ENCODE peak calls at places on chromosomes 7 and 10, in four cellular contexts. V, T, G and D are unnamed samples.

GRCh38 chr7:34165927-34166550 is 260.7 kb downstream of the BMPER start:
- DNase-seq in G (peak; percentile 70), V (no peak), T (peak; percentile 10), D (no peak)

GRCh38 chr7:19368540-19368939 is 223.3 kb upstream of the FERD3L start:
- DNase-seq in T (no peak), G (no peak), V (no peak), D (no peak)

GRCh38 chr10:99358101-99358500 is 28.9 kb downstream of the CNNM1 start:
- DNase-seq in T (no peak), V (no peak), G (no peak), D (no peak)

GRCh38 chr10:115402690-115403089 is 309.5 kb downstream of the ATRNL1 start:
- DNase-seq in V (no peak), T (no peak), G (peak; percentile 73), D (no peak)

GRCh38 chr7:39098506-39098905 is 120.8 kb downstream of the POU6F2 start:
- DNase-seq in G (no peak), T (no peak), V (no peak), D (no peak)

GRCh38 chr10:48245977-48246376 is 28.5 kb downstream of the FRMPD2 start:
- DNase-seq in G (no peak), T (no peak), V (no peak), D (no peak)

GRCh38 chr10:73628405-73628804 is 12.9 kb downstream of the MYOZ1 start:
- DNase-seq in T (no peak), V (no peak), G (no peak), D (peak; percentile 15)

GRCh38 chr10:71382757-71383156 is 14.0 kb upstream of the CDH23 start:
- DNase-seq in V (no peak), T (no peak), G (no peak), D (no peak)

GRCh38 chr7:155782466-155782865 is 29.8 kb downstream of the SHH start:
- DNase-seq in V (no peak), G (no peak), T (no peak), D (no peak)

GRCh38 chr10:71719464-71720303 is at the start of gene C10orf105:
- DNase-seq in G (no peak), V (no peak), T (no peak), D (no peak)

GRCh38 chr7:74412061-74412460 is 41.6 kb upstream of the GTF2IRD1 start:
- DNase-seq in V (no peak), T (no peak), G (no peak), D (no peak)

GRCh38 chr10:50506861-50507573 is 116.7 kb downstream of the SGMS1 start:
- DNase-seq in V (no peak), G (no peak), T (no peak), D (no peak)

GRCh38 chr10:1217661-1218060 is 161.5 kb downstream of the WDR37 start:
- DNase-seq in T (no peak), V (no peak), G (no peak), D (no peak)

GRCh38 chr10:71048995-71049650 is 160.8 kb upstream of the PCBD1 start:
- DNase-seq in G (no peak), V (no peak), T (no peak), D (no peak)

GRCh38 chr7:66557214-66558200 is 71.2 kb upstream of the KCTD7 start:
- DNase-seq in V (no peak), G (peak; percentile 48), T (peak; percentile 46), D (no peak)

GRCh38 chr7:80835251-80835650 is 83.6 kb downstream of the SEMA3C start:
- DNase-seq in T (peak; percentile 50), G (no peak), V (no peak), D (no peak)

GRCh38 chr7:101547916-101548599 is 81.0 kb downstream of the MYL10 start:
- DNase-seq in V (no peak), G (no peak), T (no peak), D (no peak)

GRCh38 chr7:29078286-29078685 is 68.1 kb downstream of the CPVL start:
- DNase-seq in T (no peak), V (no peak), G (no peak), D (no peak)

GRCh38 chr7:21318190-21318915 is 109.5 kb upstream of the SP4 start:
- DNase-seq in T (no peak), G (peak; percentile 38), V (no peak), D (no peak)

GRCh38 chr10:14587540-14588083 is 187.1 kb downstream of the FAM107B start:
- DNase-seq in V (no peak), G (no peak), T (no peak), D (no peak)

GRCh38 chr7:80770061-80770460 is 131.6 kb downstream of the CD36 start:
- DNase-seq in T (no peak), G (no peak), V (no peak), D (no peak)